ENCODE peak calls at places on chromosome 13, in ten cellular contexts. Q is uterus, P is gastrocnemius medialis, J is IMR-90, L is PC-3, U is PC-9, I is GM23248, V is cardiac muscle cell, B is heart left ventricle, S is hepatocyte. Y is an unnamed sample. For H3K4me1, the result is how much of the 10 kb centered on the place peaks cover.

GRCh38 chr13:80962855-80963254 is 621.9 kb upstream of the SPRY2 start:
- DNase-seq in Q (no peak), S (no peak), V (no peak), L (peak), I (no peak), J (no peak), U (no peak), P (no peak), B (no peak), Y (no peak)

GRCh38 chr13:74889321-74889720 is 592.6 kb downstream of the TBC1D4 start:
- DNase-seq in I (no peak), V (no peak), L (peak), P (no peak), U (no peak), S (no peak), B (no peak), Q (no peak), J (no peak), Y (no peak)

GRCh38 chr13:35646061-35646774 is 169.7 kb upstream of the MAB21L1 start:
- DNase-seq in B (no peak), V (no peak), I (no peak), U (no peak), L (no peak), S (no peak), P (no peak), Q (no peak), J (no peak), Y (no peak)

GRCh38 chr13:80923907-80924306 is 583.0 kb upstream of the SPRY2 start:
- DNase-seq in Q (no peak), V (peak), L (no peak), S (no peak), B (no peak), U (no peak), P (no peak), I (no peak), J (no peak), Y (no peak)

GRCh38 chr13:28533049-28533436 is 38.1 kb upstream of the FLT1 start:
- DNase-seq in P (no peak), J (no peak), I (no peak), Q (no peak), V (no peak), L (no peak), U (no peak), S (no peak), B (no peak), Y (no peak)

GRCh38 chr13:100131863-100132574 is 43.1 kb downstream of the PCCA start:
- DNase-seq in V (no peak), Q (no peak), J (peak), L (peak), I (peak), B (no peak), S (peak), P (no peak), U (no peak), Y (peak)

GRCh38 chr13:112994084-112994780 is 25.2 kb downstream of the MCF2L start:
- DNase-seq in J (no peak), P (no peak), U (no peak), B (no peak), S (no peak), I (no peak), L (no peak), V (no peak), Q (no peak), Y (no peak)

GRCh38 chr13:52723181-52723580 is 16.4 kb downstream of the CNMD start:
- DNase-seq in V (no peak), U (no peak), B (no peak), L (no peak), P (no peak), I (no peak), Q (no peak), J (no peak), S (no peak), Y (no peak)

GRCh38 chr13:100646030-100646673 is 28.4 kb downstream of the TMTC4 start:
- DNase-seq in I (peak), L (peak), B (no peak), S (peak), V (peak), J (peak), U (no peak), Q (no peak), P (no peak), Y (no peak)

GRCh38 chr13:48773531-48774275 is 120.0 kb downstream of the CYSLTR2 start:
- DNase-seq in J (peak), V (no peak), S (no peak), L (no peak), U (no peak), I (no peak), Q (no peak), P (no peak), B (no peak), Y (no peak)

GRCh38 chr13:88544836-88545235 is 873.7 kb downstream of the SLITRK5 start:
- DNase-seq in B (no peak), Q (no peak), V (no peak), I (no peak), U (no peak), S (no peak), P (no peak), J (no peak), L (peak), Y (no peak)

GRCh38 chr13:71619096-71619495 is 247.9 kb downstream of the DACH1 start:
- DNase-seq in U (no peak), I (no peak), Q (no peak), B (no peak), V (no peak), S (no peak), P (no peak), L (no peak), J (no peak), Y (no peak)

GRCh38 chr13:87671031-87671823 is at the start of gene SLITRK5:
- DNase-seq in L (peak), U (peak), J (peak), B (peak), Q (no peak), S (peak), I (peak), V (peak), P (peak), Y (peak)

GRCh38 chr13:34577051-34577450 is 365.0 kb upstream of the NBEA start:
- DNase-seq in Q (no peak), B (no peak), J (no peak), S (no peak), L (peak), P (no peak), V (no peak), U (no peak), I (peak), Y (no peak)

GRCh38 chr13:20702945-20703784 is at the start of gene IL17D:
- DNase-seq in U (peak), V (peak), Q (no peak), B (no peak), L (no peak), I (peak), P (no peak), J (no peak), S (peak), Y (peak)

GRCh38 chr13:42561752-42562467 is 12.0 kb upstream of the TNFSF11 start:
- DNase-seq in U (no peak), S (no peak), Q (no peak), P (no peak), V (no peak), B (no peak), L (peak), I (no peak), J (no peak), Y (no peak)

GRCh38 chr13:49308977-49309408 is 61.3 kb downstream of the CDADC1 start:
- DNase-seq in U (no peak), Q (peak), L (no peak), P (no peak), I (peak), S (no peak), B (peak), V (no peak), J (peak), Y (no peak)

GRCh38 chr13:24459234-24459633 is 53.3 kb downstream of the PARP4 start:
- DNase-seq in U (no peak), S (no peak), V (no peak), I (peak), P (no peak), J (peak), B (no peak), L (no peak), Q (no peak), Y (no peak)

GRCh38 chr13:26786651-26787295 is 26.2 kb upstream of the GPR12 start:
- DNase-seq in S (no peak), P (no peak), B (no peak), J (no peak), Q (no peak), U (no peak), V (no peak), L (no peak), I (no peak), Y (no peak)

GRCh38 chr13:110359840-110360301 is 52.8 kb downstream of the COL4A2 start:
- DNase-seq in I (no peak), J (peak), L (no peak), U (no peak), B (no peak), V (peak), Q (no peak), P (no peak), S (no peak), Y (no peak)

GRCh38 chr13:77509221-77509620 is 26.3 kb upstream of the SCEL start:
- DNase-seq in Q (no peak), V (no peak), U (no peak), I (peak), J (peak), L (peak), B (no peak), P (no peak), S (no peak), Y (no peak)

GRCh38 chr13:36453518-36453917 is 21.2 kb downstream of the CCNA1 start:
- DNase-seq in B (no peak), J (peak), U (no peak), P (no peak), S (peak), L (peak), V (peak), I (peak), Q (no peak), Y (no peak)

GRCh38 chr13:106626473-106626872 is 58.5 kb upstream of the ARGLU1 start:
- DNase-seq in V (no peak), J (no peak), I (no peak), P (no peak), B (no peak), S (no peak), Q (no peak), L (no peak), U (no peak), Y (no peak)

GRCh38 chr13:85140192-85140591 is 659.0 kb downstream of the SLITRK6 start:
- DNase-seq in I (no peak), Q (no peak), J (no peak), P (no peak), B (no peak), U (peak), L (peak), V (no peak), S (no peak), Y (no peak)

GRCh38 chr13:33543631-33544030 is 258.1 kb upstream of the STARD13 start:
- DNase-seq in I (peak), Q (no peak), U (no peak), S (peak), V (no peak), B (no peak), P (no peak), L (peak), J (no peak), Y (peak)

GRCh38 chr13:20090349-20090748 is 70.5 kb downstream of the GJA3 start:
- DNase-seq in S (no peak), U (no peak), J (no peak), I (peak), L (peak), B (no peak), Q (no peak), V (no peak), P (no peak), Y (no peak)

GRCh38 chr13:93316848-93317247 is 90.2 kb downstream of the GPC6 start:
- DNase-seq in I (no peak), L (no peak), J (no peak), V (no peak), Q (no peak), B (no peak), U (no peak), P (no peak), S (no peak), Y (no peak)

GRCh38 chr13:75468098-75468497 is 13.9 kb downstream of the TBC1D4 start:
- DNase-seq in L (no peak), V (no peak), P (no peak), Q (no peak), B (no peak), I (peak), U (no peak), S (no peak), J (peak), Y (no peak)

GRCh38 chr13:67150608-67151007 is 79.5 kb downstream of the PCDH9 start:
- DNase-seq in I (no peak), J (no peak), U (no peak), P (no peak), V (no peak), B (no peak), Q (no peak), L (no peak), S (no peak), Y (no peak)

GRCh38 chr13:113973218-113974164 is at the start of gene C13orf46:
- DNase-seq in B (peak), J (no peak), P (no peak), U (no peak), S (no peak), I (no peak), Q (no peak), L (no peak), V (no peak), Y (no peak)

GRCh38 chr13:98838776-98839175 is 86.3 kb upstream of the SLC15A1 start:
- DNase-seq in B (no peak), I (peak), V (no peak), L (no peak), S (no peak), Q (no peak), U (no peak), J (peak), P (no peak), Y (no peak)

GRCh38 chr13:20492641-20493040 is 33.0 kb downstream of the CRYL1 start:
- DNase-seq in L (peak), B (no peak), P (no peak), S (peak), V (peak), J (peak), U (peak), Q (no peak), I (peak), Y (peak)

GRCh38 chr13:67119481-67119883 is 110.7 kb downstream of the PCDH9 start:
- DNase-seq in P (no peak), I (peak), Q (no peak), B (no peak), S (no peak), U (peak), V (no peak), J (peak), L (peak), Y (no peak)

GRCh38 chr13:47110141-47110540 is 213.3 kb upstream of the HTR2A start:
- DNase-seq in P (no peak), V (no peak), J (no peak), S (no peak), I (no peak), U (peak), B (no peak), L (peak), Q (no peak), Y (no peak)

GRCh38 chr13:103299079-103299478 is 232.9 kb upstream of the SLC10A2 start:
- DNase-seq in U (no peak), B (no peak), Q (no peak), S (peak), V (no peak), J (no peak), L (peak), I (no peak), P (no peak), Y (no peak)

GRCh38 chr13:111519490-111520170 is 199.2 kb downstream of the TEX29 start:
- DNase-seq in I (no peak), B (no peak), L (no peak), J (no peak), S (no peak), V (no peak), P (no peak), U (no peak), Q (no peak), Y (no peak)

GRCh38 chr13:69910800-69911199 is 196.8 kb upstream of the ATXN8OS start:
- DNase-seq in J (no peak), S (no peak), L (no peak), V (no peak), Q (no peak), I (no peak), U (no peak), P (no peak), B (no peak), Y (no peak)

DNA sequence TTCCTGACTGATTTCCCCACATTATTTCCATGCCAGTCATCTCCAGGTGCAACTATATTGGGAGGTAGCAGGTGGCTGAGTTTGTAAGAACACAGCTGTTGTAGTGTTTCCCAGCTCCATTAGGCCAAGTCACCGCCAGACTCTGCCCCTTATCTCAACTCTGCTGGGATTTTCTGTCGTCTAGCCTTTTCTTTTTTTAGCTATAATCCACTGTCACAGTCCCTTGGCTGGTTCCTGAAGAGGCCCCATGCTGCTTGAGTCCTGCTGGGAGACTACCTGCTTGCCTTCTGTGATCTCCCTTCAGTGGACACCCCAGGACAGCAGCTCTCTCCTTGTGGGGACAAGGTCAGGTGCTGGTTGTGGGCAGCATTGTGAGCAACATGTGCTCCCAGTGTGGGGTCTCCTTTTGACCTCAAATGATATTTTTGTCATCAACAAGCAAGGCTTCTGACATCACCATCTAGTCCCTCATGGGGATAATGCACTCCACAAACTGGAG is 195.0 kb upstream of the ATXN8OS start:
- DNase-seq in Q (no peak), B (no peak), P (no peak), V (peak), S (no peak), L (no peak), U (no peak), I (no peak), J (no peak), Y (no peak)
- H3K4me1 ChIP-seq in Q (under half), B (under half), P (under half), V (under half), S (under half), L (under half), U (under half), I (under half), J (under half), Y (under half)

GRCh38 chr13:40571338-40571737 is 95.1 kb downstream of the FOXO1 start:
- DNase-seq in U (no peak), I (no peak), V (no peak), J (no peak), P (no peak), L (no peak), B (no peak), Q (no peak), S (no peak), Y (no peak)

GRCh38 chr13:40568672-40569350 is 97.6 kb downstream of the FOXO1 start:
- DNase-seq in U (no peak), L (no peak), V (no peak), B (no peak), I (peak), P (no peak), S (no peak), Q (no peak), J (no peak), Y (no peak)

GRCh38 chr13:40570930-40571329 is 95.5 kb downstream of the FOXO1 start:
- DNase-seq in V (no peak), B (no peak), J (no peak), Q (no peak), L (no peak), S (no peak), U (no peak), P (no peak), I (no peak), Y (no peak)

GRCh38 chr13:40576369-40576768 is 90.1 kb downstream of the FOXO1 start:
- DNase-seq in P (no peak), I (no peak), U (no peak), V (no peak), S (no peak), L (no peak), B (no peak), J (no peak), Q (no peak), Y (no peak)

DNA sequence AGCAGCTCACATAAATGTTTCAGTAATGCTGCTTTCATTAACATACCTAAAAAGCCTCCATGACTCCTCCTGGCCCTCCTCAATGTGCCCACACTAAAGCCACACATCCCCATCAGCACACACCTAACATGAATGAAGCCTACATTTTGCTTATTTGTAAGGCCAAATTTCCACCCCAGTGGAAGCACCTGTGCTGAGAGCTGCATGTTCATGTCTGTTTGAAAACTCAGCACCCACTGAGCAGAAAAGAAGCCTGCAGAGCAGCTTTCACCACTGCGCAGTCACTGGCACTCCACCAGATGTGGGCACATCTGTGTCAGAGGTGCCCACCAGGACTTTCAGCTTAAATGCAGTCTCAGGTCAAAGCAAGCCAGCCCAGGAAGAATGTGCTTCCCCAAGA is 93.5 kb downstream of the FOXO1 start:
- DNase-seq in I (no peak), B (no peak), P (no peak), U (no peak), V (no peak), S (no peak), Q (no peak), J (no peak), L (no peak), Y (no peak)
- H3K4me3 ChIP-seq in I (no peak), B (no peak), P (no peak), U (no peak), V (no peak), S (no peak), Q (no peak), J (no peak), L (no peak), Y (peak)

GRCh38 chr13:94464771-94465170 is 14.7 kb downstream of the DCT start:
- DNase-seq in Q (no peak), L (no peak), B (no peak), J (no peak), P (no peak), S (no peak), V (no peak), I (peak), U (no peak), Y (no peak)
- H3K27ac ChIP-seq in Q (no peak), L (no peak), B (no peak), J (no peak), P (no peak), S (no peak), V (no peak), I (no peak), U (no peak), Y (no peak)

GRCh38 chr13:31894931-31895330 is 136.6 kb upstream of the FRY start:
- DNase-seq in S (no peak), B (no peak), Q (no peak), I (no peak), V (no peak), L (no peak), U (no peak), P (no peak), J (no peak), Y (no peak)
- H3K4me1 ChIP-seq in S (under half), B (half or more), Q (under half), I (under half), V (under half), L (under half), U (under half), P (under half), J (under half), Y (under half)

DNA sequence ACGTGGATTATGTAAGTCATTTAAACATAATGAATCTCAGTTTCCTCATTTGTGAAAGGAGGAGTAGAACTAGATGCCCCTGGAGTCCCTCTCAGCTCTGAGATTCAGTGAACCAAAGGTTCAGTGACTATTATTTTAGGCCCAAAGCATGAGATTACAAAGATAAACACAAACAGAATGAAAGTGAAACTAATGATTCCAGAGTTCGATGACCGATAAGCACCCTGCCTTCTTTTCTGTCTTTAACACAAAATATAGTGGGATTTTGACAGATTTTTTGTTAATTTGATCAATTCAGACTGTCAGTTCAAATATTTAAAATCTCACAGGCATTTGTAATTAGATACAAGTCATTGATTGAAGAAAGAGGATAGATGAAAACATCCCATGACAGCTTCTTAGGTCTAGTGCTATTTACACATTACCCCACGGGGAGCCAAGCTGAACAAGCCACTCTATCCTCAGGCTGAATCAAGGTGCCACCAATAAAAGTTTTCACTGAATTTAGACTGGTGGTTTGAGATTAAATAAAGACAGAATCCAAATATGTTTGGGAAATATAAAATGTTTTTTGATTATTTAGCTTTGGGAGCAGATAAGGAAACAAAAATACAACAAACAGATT is 64.6 kb upstream of the RAP2A start:
- DNase-seq in P (no peak), J (no peak), S (no peak), L (no peak), I (peak), V (no peak), B (no peak), Q (no peak), U (no peak), Y (peak)
- H3K4me3 ChIP-seq in P (peak), J (peak), S (no peak), L (no peak), I (peak), V (no peak), B (peak), Q (peak), U (no peak), Y (peak)

DNA sequence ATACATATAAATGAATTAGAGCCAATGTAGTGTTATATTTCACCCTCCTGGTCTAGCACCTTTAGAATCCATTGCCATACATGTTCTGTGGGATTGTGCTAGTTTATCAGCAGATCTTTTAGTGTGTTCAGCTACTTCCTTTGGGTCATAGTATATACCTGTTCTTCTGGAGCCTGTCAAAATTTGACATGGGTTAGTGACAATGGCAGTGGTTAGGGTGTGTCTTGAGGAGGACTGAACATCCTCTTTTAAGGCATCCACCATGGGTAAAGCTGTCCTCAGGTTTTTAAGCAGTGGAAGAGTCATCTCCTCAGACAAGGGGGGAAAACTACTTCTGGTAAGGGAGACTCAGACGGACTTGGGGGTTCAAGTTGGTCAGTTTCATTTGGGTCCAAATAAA is 29.4 kb downstream of the DNAJC3 start:
- DNase-seq in I (no peak), L (no peak), V (no peak), S (no peak), J (no peak), U (no peak), P (no peak), Q (no peak), B (no peak), Y (no peak)
- H3K27ac ChIP-seq in I (no peak), L (no peak), V (no peak), S (no peak), J (no peak), U (no peak), P (no peak), Q (no peak), B (no peak), Y (no peak)